ENCODE peak calls at places on chromosomes 16 and 17, in five cellular contexts. X is renal cortical epithelial cell; V is Calu3; M is mammary epithelial cell; T is stimulated activated CD8-positive, alpha-beta memory T cell treated with anti-CD3 and anti-CD28 coated beads, Interleukin-15, amount 100 ng/mL, for 24 hours. W is an unnamed sample.

GRCh38 chr16:84026601-84027000 is 16.0 kb downstream of the SLC38A8 start:
- DNase-seq in X (no peak), V (no peak), M (no peak), T (no peak), W (no peak)

GRCh38 chr16:49681449-49681848 is 174.5 kb downstream of the ZNF423 start:
- DNase-seq in V (no peak), X (no peak), T (no peak), M (no peak), W (no peak)

GRCh38 chr17:49022391-49022941 is 25.3 kb downstream of the IGF2BP1 start:
- DNase-seq in M (no peak), X (peak; percentile 80), T (no peak), V (peak; percentile 28), W (no peak)

GRCh38 chr16:84252214-84252613 is 12.4 kb upstream of the KCNG4 start:
- DNase-seq in M (no peak), V (no peak), T (no peak), X (no peak), W (no peak)

GRCh38 chr16:66525396-66526180 is 24.3 kb downstream of the TK2 start:
- DNase-seq in X (no peak), T (no peak), M (peak; percentile 93), V (no peak), W (no peak)

GRCh38 chr16:46973457-46974324 is at the start of gene DNAJA2:
- DNase-seq in X (peak; percentile 65), T (peak; percentile 94), M (peak; percentile 85), V (peak; percentile 97), W (peak; percentile 46)

GRCh38 chr17:28484296-28484695 is 10.9 kb downstream of the SLC13A2 start:
- DNase-seq in V (no peak), X (no peak), T (no peak), M (no peak), W (no peak)

GRCh38 chr16:67384778-67385510 is 8.4 kb downstream of the TPPP3 start:
- DNase-seq in T (no peak), M (no peak), X (no peak), V (no peak), W (no peak)